ENCODE peak calls at places on chromosomes 2 and 18, in seven cellular contexts. O is astrocyte of the spinal cord, P is activated T-cell treated with anti-CD3 and anti-CD28 coated beads for 24 hours, G is amniotic stem cell, E is body of pancreas, W is fibroblast of pulmonary artery, Y is GM19239. H is an unnamed sample.

GRCh38 chr2:150076281-150076680 is 411.2 kb downstream of the RND3 start:
- DNase-seq in P (no peak), W (peak; percentile 26), E (no peak), G (no peak), O (peak; percentile 67), Y (no peak), H (no peak)

GRCh38 chr2:162069200-162069910 is 4.7 kb downstream of the DPP4 start:
- DNase-seq in Y (no peak), P (no peak), G (no peak), W (no peak), E (no peak), O (no peak), H (no peak)

GRCh38 chr2:95109260-95109659 is 12.3 kb downstream of the MRPS5 start:
- DNase-seq in E (no peak), W (no peak), G (no peak), O (no peak), Y (no peak), P (no peak), H (no peak)

GRCh38 chr2:101341901-101342624 is 33.6 kb upstream of the RNF149 start:
- DNase-seq in G (peak; percentile 51), Y (peak; percentile 53), E (peak; percentile 79), O (peak; percentile 72), W (peak; percentile 80), P (peak; percentile 55), H (peak; percentile 24)

GRCh38 chr2:72210470-72210869 is 62.8 kb upstream of the CYP26B1 start:
- DNase-seq in Y (no peak), O (no peak), E (no peak), W (no peak), G (no peak), P (no peak), H (no peak)

GRCh38 chr2:149606251-149606811 is 18.8 kb upstream of the MMADHC start:
- DNase-seq in W (peak; percentile 71), O (no peak), P (no peak), Y (no peak), E (no peak), G (no peak), H (no peak)

GRCh38 chr2:898319-898718 is 52.3 kb upstream of the SNTG2 start:
- DNase-seq in Y (no peak), G (no peak), P (no peak), E (no peak), O (no peak), W (no peak), H (no peak)

GRCh38 chr2:240145461-240145860 is 5.0 kb upstream of the OTOS start:
- DNase-seq in O (no peak), Y (no peak), P (no peak), E (no peak), W (no peak), G (no peak), H (no peak)

GRCh38 chr2:120765031-120765910 is 29.6 kb downstream of the GLI2 start:
- DNase-seq in O (peak; percentile 39), E (no peak), Y (no peak), G (no peak), P (no peak), W (peak; percentile 80), H (no peak)

GRCh38 chr18:13359195-13359594 is 140.6 kb downstream of the LDLRAD4 start:
- DNase-seq in W (no peak), O (no peak), E (no peak), G (no peak), Y (no peak), P (no peak), H (no peak)

GRCh38 chr18:55779461-55779710 is 191.4 kb upstream of the TCF4 start:
- DNase-seq in G (no peak), W (peak; percentile 26), P (no peak), O (no peak), E (no peak), Y (no peak), H (no peak)

GRCh38 chr18:11747731-11748130 is 58.7 kb downstream of the GNAL start:
- DNase-seq in E (no peak), W (no peak), P (no peak), G (no peak), Y (no peak), O (no peak), H (no peak)

GRCh38 chr2:234169676-234170075 is 119.2 kb downstream of the SPP2 start:
- DNase-seq in E (no peak), P (no peak), W (no peak), G (no peak), Y (no peak), O (no peak), H (no peak)

GRCh38 chr2:73243884-73244570 is 9.9 kb downstream of the CCT7 start:
- DNase-seq in Y (no peak), O (peak; percentile 65), W (peak; percentile 73), G (peak; percentile 24), E (no peak), P (no peak), H (no peak)

GRCh38 chr2:169320561-169320960 is 41.8 kb downstream of the LRP2 start:
- DNase-seq in P (no peak), O (no peak), G (no peak), Y (no peak), W (no peak), E (no peak), H (no peak)

GRCh38 chr2:143132360-143132759 is 3.1 kb downstream of the ARHGAP15 start:
- DNase-seq in P (no peak), G (no peak), O (no peak), W (no peak), Y (no peak), E (no peak), H (peak; percentile 18)

GRCh38 chr18:51082571-51083264 is 52.7 kb downstream of the SMAD4 start:
- DNase-seq in O (peak; percentile 48), Y (no peak), P (no peak), G (no peak), E (no peak), W (peak; percentile 33), H (no peak)

GRCh38 chr2:15061268-15061667 is 428.8 kb downstream of the LRATD1 start:
- DNase-seq in W (no peak), P (no peak), E (no peak), Y (no peak), O (no peak), G (no peak), H (no peak)

GRCh38 chr2:9951522-9952285 is at the start of gene GRHL1:
- DNase-seq in G (peak; percentile 66), Y (peak; percentile 100), E (peak; percentile 93), W (peak; percentile 89), O (peak; percentile 88), P (peak; percentile 85), H (peak; percentile 85)

GRCh38 chr18:46099463-46099862 is 1.4 kb upstream of the ATP5F1A start:
- DNase-seq in W (no peak), O (no peak), P (no peak), E (no peak), Y (no peak), G (no peak), H (no peak)

GRCh38 chr2:199457147-199458016 is at the start of gene SATB2:
- DNase-seq in O (peak; percentile 67), G (peak; percentile 71), Y (no peak), E (no peak), P (no peak), W (peak; percentile 44), H (no peak)

GRCh38 chr2:96241901-96242611 is 23.7 kb downstream of the TMEM127 start:
- DNase-seq in P (peak; percentile 46), G (peak; percentile 24), W (peak; percentile 90), E (no peak), O (peak; percentile 54), Y (no peak), H (peak; percentile 67)

GRCh38 chr2:47727956-47728355 is 55.0 kb upstream of the MSH6 start:
- DNase-seq in O (no peak), P (no peak), W (no peak), Y (no peak), G (no peak), E (no peak), H (no peak)

GRCh38 chr2:143843696-143844095 is 676.2 kb downstream of the ZEB2 start:
- DNase-seq in E (no peak), W (no peak), Y (no peak), P (no peak), G (no peak), O (no peak), H (no peak)

H was measured in stimulated activated naive B cell treated with anti-CD40 and anti-IgM and Interleukin-4, amounts not matched to agents 10 μg/mL and 1 μg/mL and 100 μg/mL, for 72 hours.